ENCODE peak calls at places on chromosome 13, in seven cellular contexts. M is ovary; X is activated effector memory CD4-positive, alpha-beta T cell treated with Interleukin-2 at 50 U/mL for 16 hours; O is anterior cingulate cortex; G is mucosa of descending colon; W is progenitor cell of endocrine pancreas; E is activated CD4-positive, alpha-beta T cell treated with anti-CD3 and anti-CD28 coated beads, Interleukin-2, amount 50 U/mL, for 4 hours. Z is an unnamed sample.

GRCh38 chr13:32261567-32261966 is 53.6 kb downstream of the ZAR1L start:
- DNase-seq in M (peak; percentile 78), X (no peak), O (peak; percentile 27), G (no peak), W (no peak), E (no peak), Z (no peak)

GRCh38 chr13:109874921-109875454 is 88.6 kb upstream of the IRS2 start:
- DNase-seq in M (no peak), X (no peak), O (no peak), G (no peak), W (no peak), E (no peak), Z (no peak)

GRCh38 chr13:74206061-74206561 is 71.9 kb upstream of the KLF12 start:
- DNase-seq in M (no peak), X (no peak), O (no peak), G (no peak), W (no peak), E (no peak), Z (no peak)

GRCh38 chr13:73677041-73677589 is 457.1 kb downstream of the KLF12 start:
- DNase-seq in M (no peak), X (no peak), O (no peak), G (no peak), W (no peak), E (no peak), Z (no peak)

GRCh38 chr13:66835040-66835628 is 395.0 kb downstream of the PCDH9 start:
- DNase-seq in M (peak; percentile 59), X (no peak), O (peak; percentile 55), G (peak; percentile 32), W (no peak), E (no peak), Z (peak; percentile 66)

GRCh38 chr13:70203661-70204229 is 95.5 kb upstream of the KLHL1 start:
- DNase-seq in M (no peak), X (no peak), O (no peak), G (no peak), W (no peak), E (no peak), Z (no peak)

GRCh38 chr13:86710013-86710412 is 910.8 kb upstream of the SLITRK6 start:
- DNase-seq in M (no peak), X (no peak), O (no peak), G (no peak), W (no peak), E (no peak), Z (no peak)

GRCh38 chr13:112525306-112525945 is 62.5 kb downstream of the TUBGCP3 start:
- DNase-seq in M (no peak), X (no peak), O (no peak), G (no peak), W (no peak), E (no peak), Z (no peak)

GRCh38 chr13:50617134-50617721 is 226.3 kb downstream of the DLEU7 start:
- DNase-seq in M (no peak), X (no peak), O (no peak), G (no peak), W (no peak), E (no peak), Z (no peak)

GRCh38 chr13:75480691-75481175 is 1.2 kb downstream of the TBC1D4 start:
- DNase-seq in M (peak; percentile 65), X (no peak), O (peak; percentile 52), G (peak; percentile 77), W (peak; percentile 47), E (no peak), Z (peak; percentile 43)

GRCh38 chr13:85638265-85638664 is 161.0 kb downstream of the SLITRK6 start:
- DNase-seq in M (no peak), X (no peak), O (no peak), G (no peak), W (no peak), E (no peak), Z (no peak)

GRCh38 chr13:49904729-49905456 is 31.2 kb downstream of the SPRYD7 start:
- DNase-seq in M (no peak), X (no peak), O (no peak), G (no peak), W (no peak), E (no peak), Z (no peak)

GRCh38 chr13:31050486-31051400 is 111.0 kb downstream of the HSPH1 start:
- DNase-seq in M (no peak), X (no peak), O (no peak), G (no peak), W (no peak), E (no peak), Z (no peak)

GRCh38 chr13:44015808-44016207 is 136.1 kb downstream of the LACC1 start:
- DNase-seq in M (no peak), X (no peak), O (no peak), G (no peak), W (no peak), E (no peak), Z (no peak)

GRCh38 chr13:25169951-25170553 is 2.0 kb downstream of the AMER2 start:
- DNase-seq in M (no peak), X (no peak), O (peak; percentile 62), G (no peak), W (no peak), E (no peak), Z (no peak)

GRCh38 chr13:47005761-47006414 is 109.0 kb upstream of the HTR2A start:
- DNase-seq in M (no peak), X (no peak), O (no peak), G (no peak), W (no peak), E (no peak), Z (no peak)

GRCh38 chr13:99313473-99313872 is 6.3 kb upstream of the GPR183 start:
- DNase-seq in M (no peak), X (no peak), O (no peak), G (no peak), W (no peak), E (no peak), Z (no peak)

GRCh38 chr13:108656742-108657141 is 27.3 kb downstream of the MYO16 start:
- DNase-seq in M (no peak), X (no peak), O (no peak), G (no peak), W (no peak), E (no peak), Z (no peak)

GRCh38 chr13:98411617-98412310 is 165.1 kb downstream of the STK24 start:
- DNase-seq in M (no peak), X (no peak), O (no peak), G (no peak), W (no peak), E (no peak), Z (no peak)

GRCh38 chr13:22278336-22278929 is 607.6 kb downstream of the FGF9 start:
- DNase-seq in M (no peak), X (peak; percentile 44), O (no peak), G (no peak), W (peak; percentile 16), E (peak; percentile 58), Z (no peak)

GRCh38 chr13:51562011-51562671 is 22.1 kb upstream of the WDFY2 start:
- DNase-seq in M (no peak), X (no peak), O (no peak), G (no peak), W (no peak), E (no peak), Z (no peak)

Z was measured in amygdala.